ENCODE peak calls at places on chromosomes 16 and 17, in four cellular contexts. F is BJ, M is mucosa of descending colon, G is body of pancreas. B is an unnamed sample.

GRCh38 chr17:237406-237955 is 56.0 kb upstream of the DOC2B start:
- DNase-seq in F (no peak), M (no peak), G (no peak), B (no peak)

GRCh38 chr16:65634291-65634690 is 512.4 kb upstream of the CDH11 start:
- DNase-seq in F (no peak), M (no peak), G (no peak), B (no peak)

GRCh38 chr16:81446318-81447275 is 2.0 kb downstream of the CMIP start:
- DNase-seq in F (no peak), M (peak), G (peak), B (no peak)

GRCh38 chr17:32976605-32977004 is 15.0 kb upstream of the SPACA3 start:
- DNase-seq in F (no peak), M (no peak), G (peak), B (no peak)

GRCh38 chr16:6634151-6634550 is 698.5 kb upstream of the RBFOX1 start:
- DNase-seq in F (no peak), M (no peak), G (peak), B (no peak)

GRCh38 chr16:86522639-86523038 is 12.3 kb downstream of the FOXF1 start:
- DNase-seq in F (no peak), M (no peak), G (no peak), B (no peak)

GRCh38 chr16:48963306-48963705 is 318.3 kb downstream of the CBLN1 start:
- DNase-seq in F (no peak), M (no peak), G (no peak), B (no peak)

GRCh38 chr16:81521141-81521626 is 76.6 kb downstream of the CMIP start:
- DNase-seq in F (no peak), M (peak), G (peak), B (no peak)

GRCh38 chr16:8622315-8622656 is 788 bp downstream of the METTL22 start:
- DNase-seq in F (no peak), M (no peak), G (no peak), B (no peak)

GRCh38 chr17:48028736-48029135 is 8.9 kb downstream of the COPZ2 start:
- DNase-seq in F (no peak), M (no peak), G (no peak), B (no peak)

GRCh38 chr17:63550816-63551639 is 751 bp downstream of the DCAF7 start:
- DNase-seq in F (no peak), M (peak), G (no peak), B (no peak)

GRCh38 chr16:4386951-4387565 is 15.4 kb downstream of the VASN start:
- DNase-seq in F (no peak), M (no peak), G (no peak), B (no peak)

GRCh38 chr17:50175035-50175788 is 9.4 kb downstream of the SGCA start:
- DNase-seq in F (no peak), M (no peak), G (no peak), B (no peak)

GRCh38 chr16:27600386-27600785 is 50.4 kb downstream of the KATNIP start:
- DNase-seq in F (no peak), M (no peak), G (no peak), B (no peak)

GRCh38 chr17:8986295-8986694 is 20.8 kb upstream of the PIK3R5 start:
- DNase-seq in F (no peak), M (no peak), G (no peak), B (no peak)

GRCh38 chr17:42409467-42410351 is 13.3 kb downstream of the CAVIN1 start:
- DNase-seq in F (peak), M (no peak), G (peak), B (peak)

GRCh38 chr17:83194761-83195329 is 115.4 kb downstream of the METRNL start:
- DNase-seq in F (no peak), M (no peak), G (peak), B (no peak)

GRCh38 chr17:78572277-78573205 is 4.7 kb downstream of the DNAH17 start:
- DNase-seq in F (no peak), M (no peak), G (no peak), B (no peak)

GRCh38 chr16:49664221-49665215 is 191.4 kb downstream of the ZNF423 start:
- DNase-seq in F (no peak), M (no peak), G (peak), B (no peak)

GRCh38 chr16:23640669-23640958 is 496 bp downstream of the PALB2 start:
- DNase-seq in F (no peak), M (peak), G (no peak), B (no peak)

GRCh38 chr17:39058524-39058923 is 91.3 kb upstream of the FBXO47 start:
- DNase-seq in F (no peak), M (no peak), G (no peak), B (no peak)

GRCh38 chr16:50271148-50272041 is 5.0 kb downstream of the ADCY7 start:
- DNase-seq in F (no peak), M (no peak), G (no peak), B (no peak)

GRCh38 chr17:74410001-74410443 is 21.9 kb upstream of the GPRC5C start:
- DNase-seq in F (no peak), M (no peak), G (no peak), B (no peak)

GRCh38 chr16:11583889-11584565 is 2.7 kb downstream of the LITAF start:
- DNase-seq in F (no peak), M (peak), G (peak), B (no peak)
- H3K4me3 ChIP-seq in F (no peak), M (no peak), G (no peak), B (peak)

DNA sequence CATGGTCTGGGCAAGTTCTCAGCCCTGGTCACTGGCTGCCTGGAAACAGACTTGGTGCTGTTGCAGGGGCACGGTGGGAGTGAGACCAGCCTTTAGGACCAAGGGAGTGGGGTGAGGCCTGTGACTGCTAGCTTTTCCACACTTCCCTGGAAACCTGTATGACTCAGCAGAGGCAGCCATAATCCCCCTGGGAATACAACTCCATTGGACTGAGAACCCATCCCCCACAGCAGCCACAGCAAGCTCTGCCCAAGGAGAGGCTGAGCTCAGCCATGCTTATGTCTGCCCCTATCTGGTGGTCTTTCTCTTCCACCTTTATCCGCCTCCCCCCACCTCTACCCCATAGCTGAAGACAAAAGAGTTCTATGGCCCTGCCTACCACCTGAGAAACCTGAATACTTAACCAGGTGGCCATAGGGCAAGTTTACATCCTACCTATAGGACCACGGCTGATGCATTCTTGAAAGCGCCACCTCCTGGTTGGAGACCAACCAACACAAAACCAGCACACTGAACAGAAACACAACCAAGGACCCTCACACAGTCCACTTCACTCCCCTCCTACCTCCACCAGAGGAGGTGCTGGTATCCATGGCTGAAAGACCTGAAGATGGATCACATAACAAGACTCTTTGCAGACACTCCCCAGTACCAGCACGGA is 816.2 kb upstream of the SOX9 start:
- DNase-seq in F (no peak), M (no peak), G (no peak), B (no peak)
- TF ChIP-seq CTCF in F (no peak), M (no peak), G (no peak), B (no peak)

DNA sequence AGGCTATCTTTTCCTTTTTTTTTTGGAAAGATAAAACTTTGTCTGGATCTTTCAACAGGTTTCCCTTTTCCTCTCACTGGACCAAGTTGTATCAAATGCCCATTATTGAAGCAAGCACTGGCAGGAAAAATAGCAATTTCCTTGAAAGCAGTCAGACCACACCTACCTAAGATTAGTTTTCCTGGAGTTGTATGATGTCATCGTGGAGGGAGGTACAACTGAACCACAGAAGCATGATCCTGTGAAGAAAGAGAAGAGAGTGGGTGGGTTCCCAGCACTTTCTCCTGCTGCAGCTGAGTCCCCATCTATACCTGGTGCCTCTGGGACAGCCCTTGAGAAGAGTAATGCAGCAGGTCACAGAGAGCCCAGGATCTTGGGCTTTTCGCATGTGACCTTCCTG is 63.6 kb upstream of the ERCC4 start:
- DNase-seq in F (no peak), M (no peak), G (no peak), B (no peak)
- H3K4me3 ChIP-seq in F (no peak), M (no peak), G (no peak), B (no peak)

DNA sequence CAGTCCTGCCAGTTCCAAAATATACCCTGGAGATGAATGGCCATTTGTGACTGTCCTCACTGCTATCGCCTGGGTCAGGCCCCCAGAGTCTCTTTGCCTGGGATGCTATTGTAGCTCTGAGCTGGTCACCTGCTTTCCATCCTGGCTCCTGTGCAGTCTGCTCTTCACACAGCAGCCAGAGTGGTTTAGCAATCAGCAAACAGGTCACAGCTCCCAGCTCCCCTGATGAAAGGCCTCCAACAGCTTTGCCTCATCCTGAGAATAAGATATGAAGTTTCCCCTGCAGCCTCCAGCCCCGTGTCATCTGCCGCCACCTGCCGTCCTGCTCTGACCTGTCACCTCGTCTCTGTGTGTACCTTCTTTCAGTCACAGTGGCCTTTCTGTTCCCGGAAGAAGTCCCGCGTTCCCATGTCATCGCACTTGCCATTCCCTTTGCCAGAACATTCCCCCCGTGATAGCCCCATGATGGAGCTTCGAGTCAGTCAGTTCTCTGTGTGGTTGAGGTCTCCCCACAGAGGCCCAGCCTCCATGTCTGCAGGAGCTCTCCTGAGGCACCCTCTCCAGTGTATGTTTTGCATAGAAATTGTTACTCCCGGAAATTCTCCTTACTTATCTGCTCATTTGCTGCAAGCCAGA is 281.5 kb downstream of the SNX29 start:
- DNase-seq in F (no peak), M (peak), G (peak), B (no peak)
- TF ChIP-seq CTCF in F (no peak), M (peak), G (no peak), B (no peak)

GRCh38 chr16:54932737-54933254 is 2.1 kb downstream of the IRX5 start:
- DNase-seq in F (no peak), M (no peak), G (no peak), B (no peak)
- H3K4me3 ChIP-seq in F (peak), M (no peak), G (no peak), B (peak)

DNA sequence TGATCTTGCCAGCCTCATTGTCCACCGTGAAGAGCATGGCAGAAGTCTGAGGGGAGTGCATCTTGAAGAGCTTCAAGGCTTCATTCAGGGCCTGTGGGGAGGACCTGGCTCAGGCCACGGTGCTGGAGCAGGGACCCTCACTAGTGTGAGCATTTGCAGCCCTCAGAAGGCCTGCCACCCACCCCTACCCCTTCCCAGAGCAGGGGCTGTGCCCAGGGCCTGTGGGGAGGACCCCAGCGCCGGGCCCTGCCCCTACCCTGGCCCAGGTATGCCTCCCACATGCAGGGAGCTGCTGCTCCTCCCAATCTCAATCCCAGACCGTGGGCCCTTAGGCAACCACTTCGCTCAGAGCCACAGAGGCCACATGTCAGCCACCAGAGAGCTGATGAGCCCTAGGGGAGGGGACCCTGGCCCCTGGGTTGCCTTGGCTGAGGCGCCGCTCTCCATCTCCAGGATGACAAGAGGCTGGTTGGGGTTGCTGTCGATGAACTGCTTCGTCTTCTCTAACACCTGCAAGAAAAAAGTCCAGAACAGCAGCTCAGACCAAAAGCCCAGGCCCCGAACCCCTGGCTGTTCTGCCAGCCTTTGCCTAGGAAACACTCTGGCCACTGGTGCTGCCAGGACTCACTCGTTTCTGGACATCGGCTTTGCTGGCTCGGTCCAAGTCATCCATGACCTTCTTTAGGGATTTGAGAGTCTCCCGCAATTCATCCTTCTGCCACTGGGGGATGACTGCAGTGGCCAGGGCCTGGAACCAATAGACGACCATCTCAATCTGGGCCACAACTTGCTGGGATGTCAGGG is 1.8 kb upstream of the EXOSC6 start:
- DNase-seq in F (no peak), M (peak), G (peak), B (no peak)
- TF ChIP-seq CTCF in F (peak), M (peak), G (peak), B (peak)

B was measured in epithelial cell of proximal tubule.